ENCODE peak calls at places on chromosomes 3 and 15, in six cellular contexts. M is H9, Z is neuronal stem cell, G is IMR-90, P is mesenchymal stem cell, K is H1. I is an unnamed sample.

GRCh38 chr3:177538064-177538742 is 340.9 kb upstream of the TBL1XR1 start:
- DNase-seq in Z (no peak), M (no peak), K (no peak), P (peak; percentile 16), G (peak; percentile 69), I (peak; percentile 49)

GRCh38 chr3:116259984-116260383 is 185.3 kb downstream of the LSAMP start:
- DNase-seq in P (no peak), G (no peak), Z (no peak), K (no peak), M (no peak), I (no peak)

GRCh38 chr15:58258501-58259274 is 120.5 kb downstream of the AQP9 start:
- DNase-seq in P (no peak), K (no peak), G (no peak), Z (no peak), M (no peak), I (peak; percentile 54)

GRCh38 chr3:188589056-188589455 is 435.1 kb downstream of the LPP start:
- DNase-seq in M (no peak), G (no peak), K (no peak), Z (no peak), P (no peak), I (no peak)

GRCh38 chr3:194740859-194741486 is 55.3 kb downstream of the FAM43A start:
- DNase-seq in P (peak; percentile 81), G (peak; percentile 41), M (no peak), Z (no peak), K (no peak), I (peak; percentile 97)

GRCh38 chr3:141663993-141664392 is 74.1 kb upstream of the RNF7 start:
- DNase-seq in K (no peak), G (peak; percentile 48), P (peak; percentile 39), M (no peak), Z (no peak), I (no peak)

GRCh38 chr3:44899683-44900367 is 25.4 kb downstream of the TGM4 start:
- DNase-seq in G (no peak), Z (no peak), K (no peak), M (no peak), P (no peak), I (no peak)

GRCh38 chr3:97863025-97863424 is 41.2 kb downstream of the CRYBG3 start:
- DNase-seq in G (peak; percentile 12), P (no peak), K (no peak), Z (no peak), M (no peak), I (peak; percentile 55)

GRCh38 chr3:138949002-138949418 is 2.0 kb downstream of the FOXL2NB start:
- DNase-seq in M (peak; percentile 84), Z (no peak), K (peak; percentile 67), G (no peak), P (no peak), I (peak; percentile 60)

GRCh38 chr3:81033185-81033584 is 728.3 kb downstream of the GBE1 start:
- DNase-seq in K (no peak), Z (no peak), M (no peak), P (no peak), G (no peak), I (no peak)

GRCh38 chr3:46542344-46542743 is 23.8 kb downstream of the LRRC2 start:
- DNase-seq in G (peak; percentile 42), K (no peak), Z (no peak), P (peak; percentile 22), M (no peak), I (no peak)

GRCh38 chr15:39269352-39269751 is 311.5 kb upstream of the THBS1 start:
- DNase-seq in Z (no peak), K (no peak), G (no peak), P (no peak), M (no peak), I (peak; percentile 58)

GRCh38 chr3:192106528-192106927 is 620.8 kb downstream of the FGF12 start:
- DNase-seq in M (no peak), Z (no peak), G (no peak), P (no peak), K (no peak), I (no peak)

GRCh38 chr3:138197545-138197944 is 10.4 kb downstream of the ARMC8 start:
- DNase-seq in M (no peak), P (no peak), K (no peak), G (no peak), Z (no peak), I (no peak)

GRCh38 chr3:60890226-60890625 is 361.0 kb downstream of the FHIT start:
- DNase-seq in Z (no peak), P (no peak), K (no peak), M (no peak), G (no peak), I (no peak)

GRCh38 chr3:42652611-42653302 is 740 bp upstream of the ZBTB47 start:
- DNase-seq in Z (no peak), M (peak; percentile 58), P (peak; percentile 83), G (peak; percentile 78), K (peak; percentile 58), I (peak; percentile 60)

GRCh38 chr3:123086110-123086642 is 19.4 kb downstream of the PDIA5 start:
- DNase-seq in M (no peak), K (no peak), G (peak; percentile 22), P (peak; percentile 32), Z (no peak), I (peak; percentile 44)

GRCh38 chr3:58036287-58037032 is 28.2 kb downstream of the FLNB start:
- DNase-seq in K (no peak), P (no peak), G (no peak), M (no peak), Z (no peak), I (peak; percentile 32)

GRCh38 chr15:78004919-78005634 is 72.4 kb downstream of the TBC1D2B start:
- DNase-seq in G (peak; percentile 95), P (peak; percentile 92), Z (no peak), M (no peak), K (no peak), I (no peak)

GRCh38 chr3:13011369-13012227 is 61.6 kb downstream of the IQSEC1 start:
- DNase-seq in G (no peak), K (no peak), P (no peak), Z (no peak), M (no peak), I (no peak)

GRCh38 chr3:137013955-137014688 is 56.3 kb downstream of the IL20RB start:
- DNase-seq in P (peak; percentile 87), K (peak; percentile 96), Z (peak; percentile 86), G (peak; percentile 86), M (peak; percentile 89), I (peak; percentile 77)

GRCh38 chr15:99054892-99055291 is 47.3 kb upstream of the PGPEP1L start:
- DNase-seq in P (no peak), Z (no peak), G (no peak), M (peak; percentile 46), K (peak; percentile 38), I (no peak)

GRCh38 chr3:25453521-25454410 is 25.7 kb downstream of the RARB start:
- DNase-seq in G (peak; percentile 51), M (no peak), Z (no peak), P (peak; percentile 29), K (no peak), I (no peak)

GRCh38 chr3:19202303-19202702 is 54.0 kb downstream of the KCNH8 start:
- DNase-seq in G (no peak), M (no peak), K (no peak), P (no peak), Z (no peak), I (no peak)

DNA sequence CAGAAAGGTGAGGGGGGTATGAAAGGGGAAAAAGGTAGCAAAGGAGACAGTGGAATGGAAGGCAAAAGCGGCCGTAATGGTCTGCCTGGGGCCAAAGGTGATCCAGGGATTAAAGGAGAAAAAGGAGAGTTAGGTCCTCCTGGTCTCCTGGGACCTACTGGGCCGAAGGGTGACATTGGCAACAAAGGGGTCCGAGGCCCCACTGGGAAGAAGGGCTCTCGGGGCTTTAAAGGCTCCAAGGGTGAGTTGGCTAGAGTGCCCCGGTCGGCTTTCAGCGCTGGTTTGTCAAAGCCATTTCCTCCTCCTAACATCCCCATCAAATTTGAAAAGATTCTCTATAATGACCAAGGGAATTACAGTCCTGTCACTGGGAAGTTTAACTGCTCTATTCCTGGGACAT is 6.7 kb downstream of the OTOL1 start:
- DNase-seq in P (no peak), K (no peak), G (no peak), M (no peak), Z (no peak), I (no peak)
- H4K91ac ChIP-seq in P (no peak overlapping the region), K (no peak overlapping the region), G (no peak overlapping the region), M (no peak overlapping the region), Z (no peak overlapping the region), I (no peak overlapping the region)

GRCh38 chr15:67382723-67383122 is 128.1 kb downstream of the IQCH start:
- DNase-seq in P (no peak), G (no peak), Z (no peak), M (no peak), K (no peak), I (peak; percentile 27)

GRCh38 chr15:67383903-67384302 is 129.3 kb downstream of the IQCH start:
- DNase-seq in G (peak; percentile 19), P (peak; percentile 21), Z (no peak), K (no peak), M (no peak), I (no peak)

GRCh38 chr15:67384761-67385160 is 130.2 kb downstream of the IQCH start:
- DNase-seq in Z (no peak), K (no peak), P (no peak), G (no peak), M (no peak), I (peak; percentile 73)

GRCh38 chr15:67386947-67387346 is 132.4 kb downstream of the IQCH start:
- DNase-seq in G (no peak), Z (no peak), P (no peak), K (no peak), M (no peak), I (no peak)

GRCh38 chr15:67385971-67386370 is 131.4 kb downstream of the IQCH start:
- DNase-seq in Z (no peak), P (no peak), M (no peak), G (no peak), K (no peak), I (no peak)
- H3K14ac ChIP-seq in Z (no peak overlapping the region), P (no peak overlapping the region), M (no peak overlapping the region), G (no peak overlapping the region), K (no peak overlapping the region), I (no peak overlapping the region)

DNA sequence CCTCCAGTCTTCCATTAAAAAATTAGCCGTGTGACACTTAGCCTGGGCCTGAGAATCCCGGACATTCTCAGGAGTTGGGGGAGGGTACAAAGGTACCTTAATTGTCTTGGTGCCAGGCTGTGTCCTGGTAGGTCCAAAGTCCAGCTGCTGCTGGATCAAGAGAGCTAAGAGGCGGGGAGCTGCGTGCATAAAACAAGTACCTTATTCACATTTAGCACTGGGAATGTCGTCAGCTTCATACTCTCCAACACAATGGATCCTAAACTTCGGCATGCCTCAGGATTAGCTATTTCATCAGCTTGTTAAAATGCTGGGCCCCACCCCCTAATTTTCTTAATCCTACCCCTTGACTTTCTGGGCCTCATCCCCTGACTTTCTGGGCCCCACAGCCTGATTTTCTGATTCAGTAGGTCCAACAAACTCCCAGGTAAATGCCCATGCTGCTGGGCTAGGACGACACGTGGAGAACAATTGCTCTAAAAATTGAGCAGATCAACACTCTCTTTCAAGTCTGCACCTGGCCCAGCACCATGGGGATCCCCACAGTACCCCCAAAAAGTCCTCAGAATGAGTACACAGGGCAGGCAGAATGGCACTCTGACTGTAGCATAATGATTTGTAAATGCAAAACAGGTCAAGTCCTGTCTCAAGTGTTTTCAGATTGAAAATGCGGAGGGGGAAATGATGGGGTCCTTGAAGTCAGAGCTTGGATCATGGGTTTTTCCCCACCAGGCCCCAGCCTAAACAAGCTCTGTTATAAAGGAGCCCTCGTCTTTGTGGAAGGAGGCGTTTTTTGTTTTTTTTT is 5.6 kb upstream of the AEN start:
- DNase-seq in G (no peak), M (peak; percentile 34), K (peak; percentile 44), Z (no peak), P (no peak), I (no peak)
- H3K4ac ChIP-seq in G (no peak overlapping the region), M (no peak overlapping the region), K (peak overlapping the region; percentile 87), Z (no peak overlapping the region), P (no peak overlapping the region), I (no peak overlapping the region)

GRCh38 chr15:80668546-80669236 is 26.4 kb upstream of the ABHD17C start:
- DNase-seq in M (no peak), Z (no peak), P (no peak), K (no peak), G (no peak), I (no peak)
- H4K91ac ChIP-seq in M (no peak overlapping the region), Z (no peak overlapping the region), P (no peak overlapping the region), K (no peak overlapping the region), G (no peak overlapping the region), I (no peak overlapping the region)